ENCODE peak calls at places on chromosomes 16 and 17, in four cellular contexts. E, F, J and C are unnamed samples.

GRCh38 chr17:11671151-11671550 is 72.9 kb downstream of the DNAH9 start:
- DNase-seq in E (no peak), F (no peak), J (no peak), C (no peak)

GRCh38 chr17:56624947-56625346 is 31.4 kb downstream of the NOG start:
- DNase-seq in E (no peak), F (no peak), J (no peak), C (no peak)

GRCh38 chr16:2858245-2859025 is 465 bp upstream of the PRSS22 start:
- DNase-seq in E (no peak), F (no peak), J (no peak), C (no peak)

GRCh38 chr17:2192367-2193028 is 111.1 kb downstream of the SMG6 start:
- DNase-seq in E (no peak), F (peak; percentile 76), J (peak; percentile 44), C (peak; percentile 66)

GRCh38 chr17:82031885-82032627 is 578 bp downstream of the RAC3 start:
- DNase-seq in E (no peak), F (no peak), J (no peak), C (peak; percentile 31)

GRCh38 chr17:37830151-37830993 is 85.5 kb upstream of the HNF1B start:
- DNase-seq in E (no peak), F (no peak), J (no peak), C (peak; percentile 80)

GRCh38 chr17:39867891-39868553 is at the start of gene ZPBP2:
- DNase-seq in E (peak; percentile 72), F (no peak), J (no peak), C (no peak)

GRCh38 chr17:50355701-50356341 is 9.9 kb downstream of the XYLT2 start:
- DNase-seq in E (no peak), F (no peak), J (no peak), C (no peak)

GRCh38 chr17:41920580-41920955 is 1.8 kb upstream of the ACLY start:
- DNase-seq in E (no peak), F (no peak), J (no peak), C (no peak)

GRCh38 chr16:914453-914852 is 56.3 kb downstream of the LMF1 start:
- DNase-seq in E (peak; percentile 23), F (peak; percentile 15), J (no peak), C (no peak)

GRCh38 chr16:77896357-77896972 is 108.1 kb downstream of the VAT1L start:
- DNase-seq in E (no peak), F (no peak), J (no peak), C (no peak)

GRCh38 chr17:2204393-2204792 is 99.2 kb downstream of the SMG6 start:
- DNase-seq in E (no peak), F (no peak), J (no peak), C (no peak)

GRCh38 chr16:87538594-87538993 is 45.8 kb upstream of the ZCCHC14 start:
- DNase-seq in E (no peak), F (no peak), J (no peak), C (no peak)

GRCh38 chr17:43695968-43696865 is 34.5 kb upstream of the MEOX1 start:
- DNase-seq in E (no peak), F (no peak), J (no peak), C (no peak)

GRCh38 chr16:73286643-73287267 is 238.8 kb upstream of the ZFHX3 start:
- DNase-seq in E (no peak), F (no peak), J (no peak), C (no peak)

GRCh38 chr16:15578824-15579223 is 64.1 kb downstream of the MARF1 start:
- DNase-seq in E (no peak), F (no peak), J (no peak), C (no peak)

GRCh38 chr16:89918453-89919347 is at the start of gene MC1R:
- DNase-seq in E (peak; percentile 65), F (peak; percentile 67), J (no peak), C (peak; percentile 87)

GRCh38 chr17:26731005-26731921 is 562.7 kb upstream of the WSB1 start:
- DNase-seq in E (no peak), F (no peak), J (no peak), C (no peak)

GRCh38 chr16:49336581-49336980 is 37.0 kb upstream of the C16orf78 start:
- DNase-seq in E (no peak), F (no peak), J (no peak), C (no peak)

GRCh38 chr17:1095093-1095852 is 84.5 kb downstream of the ABR start:
- DNase-seq in E (no peak), F (no peak), J (no peak), C (no peak)

GRCh38 chr17:50863221-50863843 is 2.8 kb downstream of the TOB1 start:
- DNase-seq in E (peak; percentile 46), F (peak; percentile 81), J (no peak), C (peak; percentile 41)

GRCh38 chr17:82097187-82097918 is 683 bp downstream of the FASN start:
- DNase-seq in E (peak; percentile 54), F (peak; percentile 66), J (no peak), C (peak; percentile 58)

GRCh38 chr17:31595076-31595475 is 203.6 kb downstream of the RAB11FIP4 start:
- DNase-seq in E (no peak), F (no peak), J (no peak), C (no peak)

GRCh38 chr16:84414789-84415326 is 46.5 kb downstream of the ATP2C2 start:
- DNase-seq in E (no peak), F (no peak), J (no peak), C (no peak)

GRCh38 chr17:21168555-21168865 is 41.7 kb downstream of the DHRS7B start:
- DNase-seq in E (no peak), F (no peak), J (no peak), C (no peak)

GRCh38 chr17:42051013-42051400 is 606 bp upstream of the C17orf113 start:
- DNase-seq in E (no peak), F (no peak), J (no peak), C (no peak)

GRCh38 chr16:50690177-50690576 is 3.2 kb upstream of the NOD2 start:
- DNase-seq in E (no peak), F (no peak), J (no peak), C (no peak)

GRCh38 chr16:81658373-81658772 is 120.7 kb upstream of the PLCG2 start:
- DNase-seq in E (no peak), F (no peak), J (no peak), C (no peak)